ENCODE peak calls at places on chromosomes 2 and 18, in four cellular contexts. F is cardiac fibroblast, V is mesendoderm, B is GM23248. I is an unnamed sample.

GRCh38 chr2:190978389-190979053 is 35.5 kb downstream of the STAT1 start:
- DNase-seq in F (peak), V (no peak), B (peak), I (no peak)

GRCh38 chr2:7004641-7005040 is 87.4 kb downstream of the RNF144A start:
- DNase-seq in F (no peak), V (no peak), B (no peak), I (no peak)

GRCh38 chr2:194301946-194302345 is 1355.1 kb upstream of the SLC39A10 start:
- DNase-seq in F (no peak), V (no peak), B (no peak), I (no peak)

GRCh38 chr18:452801-453200 is 47.7 kb downstream of the COLEC12 start:
- DNase-seq in F (no peak), V (no peak), B (no peak), I (no peak)

GRCh38 chr2:72851333-72851732 is 25.5 kb upstream of the EXOC6B start:
- DNase-seq in F (no peak), V (peak), B (no peak), I (no peak)

GRCh38 chr2:9686061-9686460 is 55.3 kb upstream of the YWHAQ start:
- DNase-seq in F (no peak), V (peak), B (no peak), I (no peak)

GRCh38 chr2:27713201-27713600 is 49.5 kb downstream of the SLC4A1AP start:
- DNase-seq in F (no peak), V (no peak), B (no peak), I (no peak)

GRCh38 chr2:73004466-73004865 is 67.0 kb downstream of the SFXN5 start:
- DNase-seq in F (no peak), V (no peak), B (no peak), I (no peak)

GRCh38 chr2:219099319-219099718 is 38.6 kb upstream of the IHH start:
- DNase-seq in F (no peak), V (no peak), B (peak), I (no peak)

GRCh38 chr2:141392517-141393213 is 738.2 kb downstream of the LRP1B start:
- DNase-seq in F (peak), V (peak), B (peak), I (no peak)

GRCh38 chr2:69948032-69948962 is 13.1 kb downstream of the ASPRV1 start:
- DNase-seq in F (no peak), V (no peak), B (peak), I (no peak)

GRCh38 chr2:46970334-46971288 is 55.0 kb upstream of the MCFD2 start:
- DNase-seq in F (peak), V (no peak), B (peak), I (peak)

GRCh38 chr2:13686262-13686661 is 946.3 kb upstream of the LRATD1 start:
- DNase-seq in F (no peak), V (no peak), B (no peak), I (no peak)

GRCh38 chr2:240966457-240966905 is 31.9 kb upstream of the SNED1 start:
- DNase-seq in F (no peak), V (no peak), B (no peak), I (no peak)

GRCh38 chr2:71682341-71682740 is 229.0 kb downstream of the DYSF start:
- DNase-seq in F (no peak), V (no peak), B (no peak), I (no peak)

GRCh38 chr2:223587301-223587700 is 14.9 kb downstream of the SCG2 start:
- DNase-seq in F (no peak), V (no peak), B (no peak), I (no peak)
- H3K4me3 ChIP-seq in F (no peak), V (no peak), B (no peak), I (no peak)

DNA sequence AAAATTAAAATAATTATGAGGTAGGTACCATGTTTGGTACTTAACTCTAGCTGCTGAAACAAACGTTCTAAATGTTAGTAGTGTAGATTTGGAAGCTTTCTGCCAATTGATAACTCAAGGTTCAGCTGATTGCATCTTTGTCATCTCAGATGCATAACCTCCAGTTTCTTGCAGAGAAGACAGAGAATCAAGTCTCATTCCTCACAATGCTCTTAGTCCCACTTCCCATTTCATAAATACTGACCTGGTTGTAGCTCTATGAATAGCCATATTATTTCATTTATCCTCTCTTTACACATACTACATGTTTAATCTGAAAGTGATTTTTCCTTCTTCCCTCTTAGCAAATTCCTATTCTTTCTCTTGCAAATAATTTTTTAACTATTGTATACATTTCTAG is 178.5 kb upstream of the SETBP1 start:
- DNase-seq in F (no peak), V (no peak), B (no peak), I (no peak)
- H3K4me3 ChIP-seq in F (no peak), V (no peak), B (no peak), I (no peak)

DNA sequence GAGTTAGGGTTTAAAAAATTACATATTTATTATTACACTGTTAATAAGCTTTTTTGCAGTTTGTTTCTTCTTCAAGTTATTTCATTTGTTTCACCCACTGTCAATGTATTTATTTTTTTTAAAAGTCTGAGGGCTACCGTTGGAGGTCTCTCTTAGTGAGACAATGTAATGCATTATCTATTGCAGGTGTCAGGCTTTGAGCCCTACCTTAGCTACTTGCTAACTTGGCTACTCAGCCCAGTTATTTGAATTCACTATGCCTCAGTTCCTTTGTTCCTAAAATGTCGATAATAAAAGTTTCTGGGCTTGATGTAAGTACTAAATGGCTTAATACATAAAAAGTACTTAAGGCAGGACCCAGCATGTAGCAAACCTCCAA is 458 bp upstream of the TFPI start:
- DNase-seq in F (no peak), V (no peak), B (no peak), I (no peak)
- H3K4me3 ChIP-seq in F (peak), V (no peak), B (peak), I (no peak)

DNA sequence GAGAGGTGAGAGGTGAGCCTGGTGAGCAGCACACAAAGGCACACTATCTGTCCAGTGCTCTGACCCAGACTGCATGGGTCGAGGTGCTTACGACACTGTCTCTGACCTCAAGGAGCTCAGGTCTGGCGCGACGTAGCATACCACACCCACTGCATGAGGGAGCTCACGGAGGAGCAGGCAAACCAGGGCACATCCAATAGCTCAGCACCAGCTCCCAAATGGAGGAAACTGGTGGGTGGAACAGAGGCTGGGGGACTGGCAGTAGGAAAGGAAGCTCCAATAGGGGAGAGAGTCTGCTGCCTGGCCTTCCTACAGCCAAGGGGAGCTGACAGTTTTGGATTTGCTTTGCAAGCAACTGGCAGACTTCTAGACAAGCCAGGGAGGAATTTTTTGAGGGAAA is 36.3 kb downstream of the CELF4 start:
- DNase-seq in F (no peak), V (no peak), B (no peak), I (no peak)
- H3K4me3 ChIP-seq in F (no peak), V (no peak), B (no peak), I (no peak)

I was measured in thyroid gland.